ENCODE peak calls at places on chromosome 3, in seven cellular contexts. T is stomach; F is CD8-positive, alpha-beta T cell; Y is aorta; O is AG04450; U is cardiac muscle cell; G is Peyer's patch. K is an unnamed sample.
A peak's percentile ranks its signal among the peaks of the same experiment; 100 is the strongest.

GRCh38 chr3:187955076-187955952 is 198.6 kb upstream of the LPP start:
- DNase-seq in T (no peak), F (no peak), Y (no peak), O (peak; percentile 65), U (no peak), G (no peak), K (peak; percentile 41)

GRCh38 chr3:48561045-48561736 is 2.4 kb downstream of the UCN2 start:
- DNase-seq in T (peak; percentile 45), F (no peak), Y (peak; percentile 89), O (no peak), U (peak; percentile 92), G (no peak), K (peak; percentile 89)

GRCh38 chr3:49839193-49839809 is 17.1 kb downstream of the TRAIP start:
- DNase-seq in T (peak; percentile 81), F (peak; percentile 71), Y (peak; percentile 93), O (peak; percentile 50), U (peak; percentile 83), G (peak; percentile 82), K (peak; percentile 87)

GRCh38 chr3:77699292-77699691 is 659.4 kb downstream of the ROBO2 start:
- DNase-seq in T (no peak), F (no peak), Y (no peak), O (no peak), U (no peak), G (no peak), K (no peak)

GRCh38 chr3:15331606-15332404 is 581 bp downstream of the SH3BP5 start:
- DNase-seq in T (peak; percentile 32), F (peak; percentile 11), Y (peak; percentile 84), O (no peak), U (no peak), G (peak; percentile 66), K (peak; percentile 53)

GRCh38 chr3:149343951-149344350 is 10.5 kb upstream of the TM4SF18 start:
- DNase-seq in T (no peak), F (no peak), Y (no peak), O (no peak), U (no peak), G (no peak), K (no peak)

GRCh38 chr3:20350449-20350848 is 164.4 kb upstream of the SGO1 start:
- DNase-seq in T (no peak), F (no peak), Y (no peak), O (no peak), U (no peak), G (no peak), K (no peak)

GRCh38 chr3:15346516-15346915 is 14.1 kb upstream of the SH3BP5 start:
- DNase-seq in T (no peak), F (no peak), Y (no peak), O (no peak), U (no peak), G (no peak), K (no peak)

GRCh38 chr3:127709320-127710060 is 36.7 kb downstream of the ABTB1 start:
- DNase-seq in T (no peak), F (no peak), Y (peak; percentile 17), O (no peak), U (no peak), G (no peak), K (no peak)

GRCh38 chr3:183287301-183287971 is 34.4 kb downstream of the B3GNT5 start:
- DNase-seq in T (no peak), F (no peak), Y (no peak), O (no peak), U (no peak), G (no peak), K (no peak)

GRCh38 chr3:12990306-12990705 is 82.9 kb downstream of the IQSEC1 start:
- DNase-seq in T (no peak), F (no peak), Y (peak; percentile 44), O (no peak), U (no peak), G (peak; percentile 22), K (no peak)

GRCh38 chr3:142319094-142319493 is 93.7 kb upstream of the GK5 start:
- DNase-seq in T (no peak), F (no peak), Y (no peak), O (no peak), U (no peak), G (no peak), K (no peak)

GRCh38 chr3:52523386-52524257 is 10.0 kb downstream of the NT5DC2 start:
- DNase-seq in T (no peak), F (no peak), Y (peak; percentile 73), O (no peak), U (no peak), G (peak; percentile 43), K (peak; percentile 13)

GRCh38 chr3:45168451-45168850 is 22.3 kb upstream of the CDCP1 start:
- DNase-seq in T (no peak), F (no peak), Y (no peak), O (no peak), U (no peak), G (no peak), K (no peak)

GRCh38 chr3:45166283-45166879 is 20.2 kb upstream of the CDCP1 start:
- DNase-seq in T (no peak), F (no peak), Y (no peak), O (no peak), U (no peak), G (no peak), K (no peak)

GRCh38 chr3:45167011-45167911 is 21.1 kb upstream of the CDCP1 start:
- DNase-seq in T (peak; percentile 92), F (peak; percentile 65), Y (peak; percentile 93), O (peak; percentile 72), U (peak; percentile 84), G (peak; percentile 92), K (peak; percentile 88)

GRCh38 chr3:45171283-45171682 is 25.1 kb upstream of the CDCP1 start:
- DNase-seq in T (no peak), F (no peak), Y (no peak), O (no peak), U (no peak), G (no peak), K (no peak)

DNA sequence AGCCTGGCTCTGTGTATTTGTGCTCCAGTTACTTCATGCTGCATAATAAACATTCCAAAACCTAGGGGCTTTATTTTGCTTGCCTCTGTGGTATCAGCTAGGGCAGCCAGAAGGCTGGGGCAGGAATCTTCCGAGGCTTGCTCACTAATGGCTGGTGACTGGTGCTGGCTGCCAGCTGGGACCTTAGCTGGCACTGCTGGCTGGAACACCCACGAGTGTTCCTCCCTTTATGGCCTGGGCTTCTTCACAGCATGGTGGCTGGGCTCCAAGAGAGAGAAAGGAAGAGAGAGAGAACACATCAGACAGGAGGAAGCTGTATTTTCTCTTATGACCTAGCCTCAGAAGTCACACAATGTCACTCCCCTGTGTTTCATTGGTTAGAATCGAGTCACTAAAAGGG is 23.9 kb upstream of the CDCP1 start:
- DNase-seq in T (no peak), F (no peak), Y (no peak), O (no peak), U (no peak), G (no peak), K (peak; percentile 70)
- H3K27ac ChIP-seq in T (no peak overlapping the region), F (no peak overlapping the region), Y (no peak overlapping the region), O (no peak overlapping the region), U (no peak overlapping the region), G (no peak overlapping the region), K (no peak overlapping the region)

GRCh38 chr3:4501422-4501821 is 8.3 kb downstream of the ITPR1 start:
- DNase-seq in T (no peak), F (no peak), Y (no peak), O (no peak), U (no peak), G (no peak), K (no peak)
- H3K27ac ChIP-seq in T (no peak overlapping the region), F (no peak overlapping the region), Y (peak overlapping the region; percentile 49), O (no peak overlapping the region), U (no peak overlapping the region), G (no peak overlapping the region), K (no peak overlapping the region)

DNA sequence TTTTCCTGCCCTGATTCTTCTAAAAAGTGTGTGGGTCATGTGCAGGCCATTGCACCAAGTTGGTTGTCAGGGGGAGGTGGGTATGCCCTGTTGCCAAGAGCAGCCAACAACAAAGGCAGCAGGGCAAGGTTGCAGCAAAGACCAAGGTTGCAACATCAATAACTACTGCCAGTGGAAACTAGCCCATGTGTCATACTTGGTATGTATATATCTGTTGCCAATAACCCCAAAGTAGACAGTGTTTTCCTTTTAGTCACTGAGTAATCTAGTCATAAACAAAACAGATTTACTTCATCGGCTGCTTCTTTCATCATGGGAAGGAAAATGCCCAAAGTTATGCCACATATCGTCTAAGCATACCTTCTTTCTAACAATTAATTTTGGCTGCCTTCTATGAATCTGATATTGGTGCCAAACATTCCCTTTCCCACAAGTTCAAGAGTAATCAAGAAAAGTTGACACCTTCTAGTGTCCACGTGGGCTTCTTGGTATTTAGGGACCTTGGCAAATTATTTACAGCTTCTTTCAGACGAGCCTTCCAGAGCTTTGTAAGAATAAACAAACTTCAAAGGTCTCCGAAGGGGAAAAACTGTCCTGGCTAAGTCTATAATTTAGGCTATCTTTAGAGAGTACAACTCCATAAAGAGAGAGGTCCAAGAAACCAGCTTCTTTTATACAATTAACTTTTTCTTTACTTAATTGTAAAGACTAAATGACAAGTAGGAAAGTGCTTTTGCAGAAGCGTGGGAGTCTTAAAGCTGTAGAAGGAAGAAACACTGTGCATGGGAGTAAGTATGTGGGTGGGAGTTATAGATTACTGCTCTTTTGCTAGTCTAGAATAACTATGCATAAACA is 10.1 kb upstream of the MBNL1 start:
- DNase-seq in T (peak; percentile 35), F (peak; percentile 46), Y (peak; percentile 84), O (peak; percentile 82), U (no peak), G (peak; percentile 54), K (peak; percentile 49)
- H3K27ac ChIP-seq in T (peak overlapping the region; percentile 56), F (peak overlapping the region; percentile 49), Y (peak overlapping the region; percentile 42), O (peak overlapping the region; percentile 23), U (no peak overlapping the region), G (peak overlapping the region; percentile 63), K (no peak overlapping the region)

GRCh38 chr3:64023861-64024223 is 548 bp upstream of the PSMD6 start:
- DNase-seq in T (no peak), F (no peak), Y (no peak), O (no peak), U (no peak), G (no peak), K (no peak)
- H3K27ac ChIP-seq in T (peak overlapping the region; percentile 90), F (peak overlapping the region; percentile 89), Y (no peak overlapping the region), O (no peak overlapping the region), U (no peak overlapping the region), G (peak overlapping the region; percentile 76), K (no peak overlapping the region)

GRCh38 chr3:190387578-190388213 is at the start of gene CLDN16:
- DNase-seq in T (no peak), F (no peak), Y (no peak), O (no peak), U (no peak), G (no peak), K (no peak)
- H3K27ac ChIP-seq in T (no peak within 1 kb of the TSS), F (no peak within 1 kb of the TSS), Y (no peak within 1 kb of the TSS), O (no peak within 1 kb of the TSS), U (no peak within 1 kb of the TSS), G (no peak within 1 kb of the TSS), K (no peak within 1 kb of the TSS)

GRCh38 chr3:138594150-138594934 is at the start of gene CEP70:
- DNase-seq in T (peak; percentile 95), F (peak; percentile 83), Y (peak; percentile 97), O (peak; percentile 85), U (peak; percentile 98), G (peak; percentile 93), K (peak; percentile 98)
- H3K27ac ChIP-seq in T (peak within 1 kb of the TSS; percentile 96), F (peak within 1 kb of the TSS; percentile 90), Y (peak within 1 kb of the TSS; percentile 80), O (peak within 1 kb of the TSS; percentile 75), U (peak within 1 kb of the TSS; percentile 90), G (peak within 1 kb of the TSS; percentile 88), K (peak within 1 kb of the TSS; percentile 88)

DNA sequence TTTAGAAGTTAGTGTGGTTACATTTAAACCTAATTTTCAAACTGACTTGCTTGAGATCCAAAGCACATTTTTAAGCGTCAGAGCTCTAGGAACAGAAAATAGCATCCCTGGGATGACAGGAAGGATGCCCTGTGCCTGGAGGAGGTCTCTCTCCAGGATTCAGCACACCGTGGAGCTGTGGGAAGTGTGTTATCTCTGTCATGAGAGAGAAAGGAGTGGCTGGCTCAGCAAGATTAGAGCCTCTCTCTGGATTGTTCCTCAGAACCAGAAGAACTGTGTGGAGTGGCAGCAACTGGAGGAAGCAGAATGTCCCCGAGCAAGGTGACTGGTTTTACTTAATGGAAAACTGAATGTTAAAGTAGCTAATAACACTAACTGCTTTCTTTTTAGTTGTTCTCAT is 233.6 kb upstream of the TGFBR2 start:
- DNase-seq in T (no peak), F (no peak), Y (no peak), O (no peak), U (peak; percentile 14), G (no peak), K (no peak)
- H3K27ac ChIP-seq in T (no peak overlapping the region), F (no peak overlapping the region), Y (no peak overlapping the region), O (no peak overlapping the region), U (no peak overlapping the region), G (no peak overlapping the region), K (peak overlapping the region; percentile 13)